ENCODE peak calls at places on chromosomes 13 and 19, in four cellular contexts. F is stimulated activated CD4-positive, alpha-beta T cell treated with anti-CD3 and anti-CD28 coated beads, TNF-alpha, amount 100 ng/mL, for 24 hours; M is NCI-H1105; T is NCI-H510A. S is an unnamed sample.

GRCh38 chr19:55681131-55682087 is 6.4 kb downstream of the EPN1 start:
- DNase-seq in F (no peak), M (no peak), T (no peak), S (no peak)

GRCh38 chr19:7505682-7506384 is 10.1 kb upstream of the ZNF358 start:
- DNase-seq in F (no peak), M (no peak), T (no peak), S (no peak)

GRCh38 chr19:36028313-36029041 is 4.2 kb downstream of the CLIP3 start:
- DNase-seq in F (no peak), M (no peak), T (no peak), S (no peak)

GRCh38 chr19:6930190-6930589 is 42.8 kb downstream of the ADGRE1 start:
- DNase-seq in F (no peak), M (no peak), T (no peak), S (no peak)

GRCh38 chr19:21922276-21922675 is 86.3 kb upstream of the ZNF43 start:
- DNase-seq in F (no peak), M (no peak), T (no peak), S (no peak)

GRCh38 chr13:69683921-69684663 is 423.5 kb upstream of the ATXN8OS start:
- DNase-seq in F (no peak), M (no peak), T (peak), S (no peak)

GRCh38 chr13:34731486-34731885 is 210.6 kb upstream of the NBEA start:
- DNase-seq in F (no peak), M (no peak), T (no peak), S (no peak)

GRCh38 chr13:29487466-29488454 is 107.7 kb downstream of the SLC7A1 start:
- DNase-seq in F (no peak), M (no peak), T (no peak), S (no peak)

GRCh38 chr13:113592571-113592970 is 8.0 kb downstream of the TFDP1 start:
- DNase-seq in F (no peak), M (no peak), T (no peak), S (no peak)

GRCh38 chr13:25267715-25268114 is 19.6 kb downstream of the MTMR6 start:
- DNase-seq in F (no peak), M (no peak), T (no peak), S (no peak)

GRCh38 chr13:79637086-79637763 is 156.3 kb downstream of the NDFIP2 start:
- DNase-seq in F (no peak), M (no peak), T (no peak), S (no peak)

GRCh38 chr13:73598021-73598712 is 536.0 kb downstream of the KLF12 start:
- DNase-seq in F (no peak), M (no peak), T (no peak), S (no peak)

GRCh38 chr19:35756373-35757230 is at the start of gene HSPB6:
- DNase-seq in F (no peak), M (no peak), T (no peak), S (no peak)

GRCh38 chr13:52980695-52981094 is 47.9 kb upstream of the OLFM4 start:
- DNase-seq in F (no peak), M (no peak), T (no peak), S (no peak)

GRCh38 chr19:45016388-45017314 is 15.4 kb downstream of the RELB start:
- DNase-seq in F (peak), M (peak), T (no peak), S (peak)

GRCh38 chr19:56973713-56974553 is 133.4 kb upstream of the PEG3 start:
- DNase-seq in F (no peak), M (no peak), T (no peak), S (no peak)

GRCh38 chr13:40394304-40394983 is 272.0 kb downstream of the FOXO1 start:
- DNase-seq in F (no peak), M (no peak), T (no peak), S (no peak)

GRCh38 chr19:20423381-20424207 is 142.0 kb downstream of the ZNF737 start:
- DNase-seq in F (no peak), M (no peak), T (no peak), S (peak)

GRCh38 chr13:77779461-77780272 is 82.2 kb downstream of the SLAIN1 start:
- DNase-seq in F (peak), M (peak), T (peak), S (peak)

GRCh38 chr19:18514800-18515682 is 6.8 kb downstream of the ELL start:
- DNase-seq in F (no peak), M (no peak), T (peak), S (peak)

GRCh38 chr19:35561436-35561835 is 2.0 kb downstream of the ATP4A start:
- DNase-seq in F (no peak), M (no peak), T (no peak), S (no peak)

GRCh38 chr13:45481688-45482087 is 16.9 kb downstream of the COG3 start:
- DNase-seq in F (no peak), M (no peak), T (no peak), S (no peak)

GRCh38 chr13:32031025-32031814 is at the start of gene FRY:
- DNase-seq in F (peak), M (peak), T (peak), S (peak)

GRCh38 chr19:30851646-30852045 is 479.5 kb downstream of the ZNF536 start:
- DNase-seq in F (no peak), M (no peak), T (no peak), S (no peak)

GRCh38 chr19:39645800-39646411 is 9.8 kb upstream of the LGALS16 start:
- DNase-seq in F (no peak), M (no peak), T (no peak), S (peak)

GRCh38 chr19:18253716-18254115 is 20.5 kb downstream of the IQCN start:
- DNase-seq in F (no peak), M (no peak), T (no peak), S (peak)

GRCh38 chr19:9917322-9917721 is 19.0 kb downstream of the OLFM2 start:
- DNase-seq in F (no peak), M (no peak), T (no peak), S (peak)

GRCh38 chr19:56692496-56692895 is 20.9 kb upstream of the ZNF835 start:
- DNase-seq in F (no peak), M (no peak), T (no peak), S (no peak)

GRCh38 chr13:75076476-75076875 is 405.5 kb downstream of the TBC1D4 start:
- DNase-seq in F (no peak), M (no peak), T (no peak), S (no peak)

GRCh38 chr19:3893509-3894179 is 13.2 kb downstream of the ATCAY start:
- DNase-seq in F (no peak), M (no peak), T (no peak), S (no peak)

GRCh38 chr13:44396295-44396962 is 22.8 kb downstream of the SERP2 start:
- DNase-seq in F (no peak), M (no peak), T (no peak), S (no peak)

GRCh38 chr13:41562083-41562482 is 104.7 kb downstream of the RGCC start:
- DNase-seq in F (no peak), M (no peak), T (no peak), S (no peak)

GRCh38 chr19:44634785-44635184 is 8.9 kb upstream of the PVR start:
- DNase-seq in F (no peak), M (no peak), T (no peak), S (no peak)

GRCh38 chr13:23588576-23589141 is 18.4 kb downstream of the TNFRSF19 start:
- DNase-seq in F (no peak), M (no peak), T (no peak), S (no peak)

GRCh38 chr13:24220086-24220703 is 59.7 kb downstream of the SPATA13 start:
- DNase-seq in F (peak), M (peak), T (peak), S (no peak)

GRCh38 chr13:98548230-98548629 is 28.7 kb downstream of the STK24 start:
- DNase-seq in F (no peak), M (no peak), T (no peak), S (no peak)

GRCh38 chr13:102999498-102999897 is 66.7 kb downstream of the SLC10A2 start:
- DNase-seq in F (no peak), M (no peak), T (no peak), S (peak)

S was measured in HL-60.